ENCODE peak calls at places on chromosomes 3 and 15, in seven cellular contexts. One of them, this sample, is unnamed.

GRCh38 chr3:97817965-97818364 is 3.8 kb upstream of the CRYBG3 start:
- DNase-seq in Calu3: no peak
- DNase-seq in choroid plexus epithelial cell: no peak
- DNase-seq in endothelial cell: no peak
- DNase-seq in lower leg skin: no peak
- DNase-seq in suprapubic skin: no peak
- DNase-seq in psoas muscle: no peak
- DNase-seq in this sample: no peak

GRCh38 chr15:98609144-98609852 is 39.0 kb upstream of the IGF1R start:
- DNase-seq in lower leg skin: no peak
- DNase-seq in Calu3: peak; percentile 66
- DNase-seq in endothelial cell: no peak
- DNase-seq in psoas muscle: no peak
- DNase-seq in suprapubic skin: peak; percentile 52
- DNase-seq in choroid plexus epithelial cell: peak; percentile 15
- DNase-seq in this sample: no peak

GRCh38 chr3:114362815-114363214 is 69.0 kb downstream of the TIGIT start:
- DNase-seq in Calu3: no peak
- DNase-seq in choroid plexus epithelial cell: peak; percentile 71
- DNase-seq in psoas muscle: no peak
- DNase-seq in suprapubic skin: no peak
- DNase-seq in lower leg skin: no peak
- DNase-seq in endothelial cell: no peak
- DNase-seq in this sample: no peak

GRCh38 chr3:127101411-127102067 is 91.4 kb upstream of the PRR23E start:
- DNase-seq in endothelial cell: no peak
- DNase-seq in choroid plexus epithelial cell: no peak
- DNase-seq in suprapubic skin: no peak
- DNase-seq in psoas muscle: no peak
- DNase-seq in lower leg skin: no peak
- DNase-seq in Calu3: no peak
- DNase-seq in this sample: no peak

GRCh38 chr3:45949432-45949831 is 6.2 kb downstream of the CXCR6 start:
- DNase-seq in suprapubic skin: peak; percentile 57
- DNase-seq in choroid plexus epithelial cell: no peak
- DNase-seq in endothelial cell: no peak
- DNase-seq in lower leg skin: no peak
- DNase-seq in Calu3: no peak
- DNase-seq in psoas muscle: no peak
- DNase-seq in this sample: no peak

GRCh38 chr3:24004171-24004938 is 59.3 kb downstream of the NR1D2 start:
- DNase-seq in Calu3: no peak
- DNase-seq in lower leg skin: no peak
- DNase-seq in choroid plexus epithelial cell: no peak
- DNase-seq in psoas muscle: no peak
- DNase-seq in suprapubic skin: no peak
- DNase-seq in endothelial cell: no peak
- DNase-seq in this sample: no peak

GRCh38 chr3:8233938-8234337 is 267.7 kb upstream of the LMCD1 start:
- DNase-seq in choroid plexus epithelial cell: no peak
- DNase-seq in psoas muscle: no peak
- DNase-seq in lower leg skin: no peak
- DNase-seq in endothelial cell: no peak
- DNase-seq in suprapubic skin: no peak
- DNase-seq in Calu3: no peak
- DNase-seq in this sample: no peak

GRCh38 chr3:34174740-34175139 is 376.3 kb downstream of the PDCD6IP start:
- DNase-seq in suprapubic skin: no peak
- DNase-seq in endothelial cell: no peak
- DNase-seq in Calu3: no peak
- DNase-seq in choroid plexus epithelial cell: peak; percentile 47
- DNase-seq in lower leg skin: no peak
- DNase-seq in psoas muscle: no peak
- DNase-seq in this sample: no peak

GRCh38 chr3:85790445-85791030 is 831.7 kb downstream of the CADM2 start:
- DNase-seq in lower leg skin: no peak
- DNase-seq in psoas muscle: peak; percentile 27
- DNase-seq in endothelial cell: no peak
- DNase-seq in suprapubic skin: no peak
- DNase-seq in choroid plexus epithelial cell: no peak
- DNase-seq in Calu3: no peak
- DNase-seq in this sample: no peak

GRCh38 chr3:186722457-186722856 is 5.3 kb downstream of the KNG1 start:
- DNase-seq in suprapubic skin: no peak
- DNase-seq in psoas muscle: no peak
- DNase-seq in choroid plexus epithelial cell: no peak
- DNase-seq in Calu3: peak; percentile 67
- DNase-seq in lower leg skin: no peak
- DNase-seq in endothelial cell: no peak
- DNase-seq in this sample: no peak

GRCh38 chr3:42662813-42663535 is 9.5 kb downstream of the ZBTB47 start:
- DNase-seq in suprapubic skin: no peak
- DNase-seq in choroid plexus epithelial cell: no peak
- DNase-seq in lower leg skin: no peak
- DNase-seq in endothelial cell: no peak
- DNase-seq in psoas muscle: no peak
- DNase-seq in Calu3: no peak
- DNase-seq in this sample: no peak

GRCh38 chr3:14810070-14810732 is 8.6 kb upstream of the FGD5 start:
- DNase-seq in psoas muscle: peak; percentile 68
- DNase-seq in Calu3: peak; percentile 7
- DNase-seq in choroid plexus epithelial cell: no peak
- DNase-seq in lower leg skin: no peak
- DNase-seq in suprapubic skin: no peak
- DNase-seq in endothelial cell: peak; percentile 70
- DNase-seq in this sample: no peak

GRCh38 chr15:76343313-76343996 is 6.9 kb downstream of the ISL2 start:
- DNase-seq in Calu3: no peak
- DNase-seq in lower leg skin: no peak
- DNase-seq in choroid plexus epithelial cell: no peak
- DNase-seq in psoas muscle: no peak
- DNase-seq in endothelial cell: no peak
- DNase-seq in suprapubic skin: no peak
- DNase-seq in this sample: no peak

GRCh38 chr3:186054481-186055399 is 54.1 kb downstream of the ETV5 start:
- DNase-seq in endothelial cell: no peak
- DNase-seq in Calu3: no peak
- DNase-seq in lower leg skin: no peak
- DNase-seq in choroid plexus epithelial cell: no peak
- DNase-seq in suprapubic skin: no peak
- DNase-seq in psoas muscle: no peak
- DNase-seq in this sample: no peak

GRCh38 chr15:88255496-88256171 is 905 bp downstream of the NTRK3 start:
- DNase-seq in lower leg skin: no peak
- DNase-seq in choroid plexus epithelial cell: peak; percentile 40
- DNase-seq in Calu3: no peak
- DNase-seq in endothelial cell: peak; percentile 55
- DNase-seq in suprapubic skin: no peak
- DNase-seq in psoas muscle: no peak
- DNase-seq in this sample: peak; percentile 66

GRCh38 chr15:96273317-96274086 is 57.0 kb upstream of the NR2F2 start:
- DNase-seq in endothelial cell: no peak
- DNase-seq in choroid plexus epithelial cell: peak; percentile 99
- DNase-seq in psoas muscle: no peak
- DNase-seq in Calu3: peak; percentile 80
- DNase-seq in lower leg skin: no peak
- DNase-seq in suprapubic skin: no peak
- DNase-seq in this sample: no peak

GRCh38 chr15:40233727-40234577 is 4.9 kb upstream of the PAK6 start:
- DNase-seq in endothelial cell: no peak
- DNase-seq in suprapubic skin: no peak
- DNase-seq in lower leg skin: no peak
- DNase-seq in choroid plexus epithelial cell: no peak
- DNase-seq in psoas muscle: no peak
- DNase-seq in Calu3: no peak
- DNase-seq in this sample: no peak

GRCh38 chr3:14889188-14889587 is 58.2 kb upstream of the NR2C2 start:
- DNase-seq in suprapubic skin: no peak
- DNase-seq in endothelial cell: no peak
- DNase-seq in choroid plexus epithelial cell: no peak
- DNase-seq in psoas muscle: no peak
- DNase-seq in Calu3: no peak
- DNase-seq in lower leg skin: no peak
- DNase-seq in this sample: no peak

DNA sequence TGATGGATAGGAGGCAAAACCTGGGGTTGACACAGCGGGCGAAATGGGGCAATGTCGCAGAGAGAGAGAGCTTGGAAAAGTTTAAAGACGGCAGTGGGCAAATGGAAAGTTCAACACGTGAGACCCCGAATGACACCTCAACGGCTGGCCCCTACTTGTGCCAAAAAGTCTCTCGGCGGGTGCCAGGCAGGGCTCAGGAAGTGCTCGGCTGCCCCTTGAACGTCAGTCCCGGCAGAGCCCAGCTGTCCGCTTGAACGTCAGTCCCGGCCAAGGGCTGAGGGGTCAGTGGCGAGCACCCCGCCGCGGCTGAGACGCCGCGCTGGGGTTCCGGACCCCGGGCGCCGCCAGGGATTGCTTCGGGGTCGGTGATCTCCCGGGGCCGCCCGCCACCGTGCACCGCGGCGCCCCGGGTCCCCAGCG is 638 bp downstream of the EOGT start:
- DNase-seq in psoas muscle: peak; percentile 87
- DNase-seq in lower leg skin: peak; percentile 26
- DNase-seq in Calu3: peak; percentile 51
- DNase-seq in suprapubic skin: peak; percentile 85
- DNase-seq in endothelial cell: peak; percentile 59
- DNase-seq in choroid plexus epithelial cell: peak; percentile 71
- DNase-seq in this sample: peak; percentile 48
- TF ChIP-seq CTCF in psoas muscle: no peak
- TF ChIP-seq CTCF in lower leg skin: no peak
- TF ChIP-seq CTCF in Calu3: no peak
- TF ChIP-seq CTCF in suprapubic skin: no peak
- TF ChIP-seq CTCF in endothelial cell: no peak
- TF ChIP-seq CTCF in choroid plexus epithelial cell: no peak
- TF ChIP-seq CTCF in this sample: no peak

DNA sequence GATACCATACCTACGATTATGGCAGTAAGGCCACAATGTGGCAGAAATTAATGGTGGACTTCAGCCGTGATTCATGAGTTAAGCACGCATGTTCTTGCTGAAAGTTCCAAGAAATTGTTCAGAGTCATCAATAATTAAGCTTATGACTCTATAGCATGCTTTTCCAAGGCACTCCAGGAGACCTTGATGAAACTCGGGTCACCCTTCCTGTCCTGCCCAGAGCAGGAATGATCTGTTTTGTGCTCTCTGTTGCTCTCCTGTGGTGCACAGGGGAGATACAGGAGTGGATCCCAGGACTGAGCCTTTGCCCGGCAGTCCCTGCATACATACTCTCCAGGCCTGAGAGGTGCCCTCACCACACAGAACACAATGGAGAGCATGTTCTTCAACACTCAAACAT is 141.6 kb upstream of the SLC2A2 start:
- DNase-seq in psoas muscle: no peak
- DNase-seq in Calu3: peak; percentile 76
- DNase-seq in endothelial cell: peak; percentile 33
- DNase-seq in lower leg skin: no peak
- DNase-seq in choroid plexus epithelial cell: peak; percentile 49
- DNase-seq in suprapubic skin: no peak
- DNase-seq in this sample: no peak
- TF ChIP-seq CTCF in psoas muscle: no peak
- TF ChIP-seq CTCF in Calu3: peak; percentile 79
- TF ChIP-seq CTCF in endothelial cell: no peak
- TF ChIP-seq CTCF in lower leg skin: no peak
- TF ChIP-seq CTCF in choroid plexus epithelial cell: peak; percentile 67
- TF ChIP-seq CTCF in suprapubic skin: no peak
- TF ChIP-seq CTCF in this sample: no peak

GRCh38 chr15:65033659-65034269 is 4.3 kb upstream of the MTFMT start:
- DNase-seq in endothelial cell: no peak
- DNase-seq in choroid plexus epithelial cell: peak; percentile 74
- DNase-seq in suprapubic skin: no peak
- DNase-seq in lower leg skin: no peak
- DNase-seq in psoas muscle: no peak
- DNase-seq in Calu3: no peak
- DNase-seq in this sample: no peak
- TF ChIP-seq CTCF in endothelial cell: no peak
- TF ChIP-seq CTCF in choroid plexus epithelial cell: peak; percentile 76
- TF ChIP-seq CTCF in suprapubic skin: no peak
- TF ChIP-seq CTCF in lower leg skin: no peak
- TF ChIP-seq CTCF in psoas muscle: peak; percentile 40
- TF ChIP-seq CTCF in Calu3: peak; percentile 19
- TF ChIP-seq CTCF in this sample: no peak

GRCh38 chr15:22811640-22812039 is 25.2 kb downstream of the NIPA1 start:
- DNase-seq in choroid plexus epithelial cell: peak; percentile 42
- DNase-seq in Calu3: peak; percentile 4
- DNase-seq in psoas muscle: no peak
- DNase-seq in endothelial cell: peak; percentile 46
- DNase-seq in lower leg skin: no peak
- DNase-seq in suprapubic skin: peak; percentile 40
- DNase-seq in this sample: no peak
- TF ChIP-seq CTCF in choroid plexus epithelial cell: peak; percentile 65
- TF ChIP-seq CTCF in Calu3: no peak
- TF ChIP-seq CTCF in psoas muscle: peak; percentile 18
- TF ChIP-seq CTCF in endothelial cell: no peak
- TF ChIP-seq CTCF in lower leg skin: no peak
- TF ChIP-seq CTCF in suprapubic skin: no peak
- TF ChIP-seq CTCF in this sample: no peak

DNA sequence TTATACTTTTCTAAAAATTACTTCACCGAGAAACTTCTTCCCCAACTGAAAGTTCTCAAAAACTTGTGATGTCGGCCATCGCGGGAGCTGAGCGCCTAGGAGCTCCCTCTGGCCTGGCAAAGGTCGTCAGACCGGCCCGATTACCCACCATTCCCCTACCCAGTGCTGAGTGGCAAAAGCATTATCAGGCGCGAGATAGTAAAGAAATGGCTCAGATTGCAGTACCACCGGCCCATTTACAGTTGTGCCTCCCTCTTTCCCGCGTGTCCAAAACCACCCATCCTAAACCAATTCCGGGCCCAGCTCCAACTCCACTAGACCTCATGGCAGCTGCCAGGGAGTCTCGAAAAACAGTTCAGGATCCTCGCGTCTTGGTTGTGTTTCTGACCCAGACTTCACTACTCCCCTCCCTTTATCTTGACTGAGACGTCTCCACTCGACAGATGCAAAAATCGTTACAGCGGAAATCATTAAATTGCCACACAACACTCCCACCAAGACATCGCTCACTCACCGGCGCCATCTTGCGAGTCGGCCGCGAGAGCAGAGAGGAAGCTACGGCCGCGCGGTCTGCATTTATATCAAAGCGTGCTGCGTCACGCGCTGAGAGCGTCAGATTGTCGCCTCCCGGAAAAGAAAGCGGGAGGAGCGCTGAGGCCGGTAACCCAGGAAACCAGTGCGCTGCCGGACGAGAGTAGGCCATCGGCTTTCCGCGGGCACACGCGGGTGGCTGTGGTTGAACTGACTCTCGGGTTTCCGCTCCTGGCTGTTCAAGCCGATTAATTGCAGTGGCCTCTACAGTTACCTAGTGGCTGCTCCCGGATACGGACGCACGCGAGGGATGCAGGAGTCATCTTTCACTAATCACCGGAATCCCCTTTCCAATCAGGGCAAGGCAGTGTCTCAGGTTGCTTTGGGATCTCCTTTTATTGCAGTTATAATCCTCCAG is at the start of gene RPL22L1:
- DNase-seq in endothelial cell: peak; percentile 88
- DNase-seq in choroid plexus epithelial cell: peak; percentile 97
- DNase-seq in suprapubic skin: peak; percentile 97
- DNase-seq in Calu3: peak; percentile 97
- DNase-seq in lower leg skin: peak; percentile 92
- DNase-seq in psoas muscle: peak; percentile 97
- DNase-seq in this sample: peak; percentile 87
- TF ChIP-seq CTCF in endothelial cell: no peak
- TF ChIP-seq CTCF in choroid plexus epithelial cell: peak; percentile 18
- TF ChIP-seq CTCF in suprapubic skin: no peak
- TF ChIP-seq CTCF in Calu3: no peak
- TF ChIP-seq CTCF in lower leg skin: no peak
- TF ChIP-seq CTCF in psoas muscle: no peak
- TF ChIP-seq CTCF in this sample: no peak

GRCh38 chr3:70308760-70309159 is 3.7 kb downstream of the MDFIC2 start:
- DNase-seq in lower leg skin: no peak
- DNase-seq in psoas muscle: no peak
- DNase-seq in suprapubic skin: no peak
- DNase-seq in Calu3: no peak
- DNase-seq in endothelial cell: peak; percentile 23
- DNase-seq in choroid plexus epithelial cell: peak; percentile 72
- DNase-seq in this sample: no peak
- TF ChIP-seq CTCF in lower leg skin: no peak
- TF ChIP-seq CTCF in psoas muscle: no peak
- TF ChIP-seq CTCF in suprapubic skin: no peak
- TF ChIP-seq CTCF in Calu3: no peak
- TF ChIP-seq CTCF in endothelial cell: no peak
- TF ChIP-seq CTCF in choroid plexus epithelial cell: peak; percentile 68
- TF ChIP-seq CTCF in this sample: no peak

This sample was measured in mesothelial cell of epicardium.